ENCODE peak calls at places on chromosomes 3 and 15, in five cellular contexts. One of them, this sample, is unnamed.

GRCh38 chr15:92393994-92394326 is 279 bp downstream of the ST8SIA2 start:
- DNase-seq in H1: no peak
- DNase-seq in neuronal stem cell: peak; percentile 49
- DNase-seq in trophoblast cell: no peak
- DNase-seq in mesenchymal stem cell: no peak
- DNase-seq in this sample: no peak

GRCh38 chr15:66802087-66803001 is 100.3 kb downstream of the SMAD6 start:
- DNase-seq in H1: no peak
- DNase-seq in trophoblast cell: peak; percentile 30
- DNase-seq in mesenchymal stem cell: peak; percentile 75
- DNase-seq in neuronal stem cell: no peak
- DNase-seq in this sample: no peak

GRCh38 chr3:120090422-120090821 is 3.8 kb downstream of the GSK3B start:
- DNase-seq in mesenchymal stem cell: no peak
- DNase-seq in neuronal stem cell: no peak
- DNase-seq in trophoblast cell: no peak
- DNase-seq in H1: no peak
- DNase-seq in this sample: no peak

GRCh38 chr3:49377483-49377882 is 19.3 kb upstream of the GPX1 start:
- DNase-seq in mesenchymal stem cell: no peak
- DNase-seq in neuronal stem cell: no peak
- DNase-seq in trophoblast cell: peak; percentile 66
- DNase-seq in H1: no peak
- DNase-seq in this sample: no peak

GRCh38 chr15:82063055-82063454 is 17.2 kb upstream of the MEX3B start:
- DNase-seq in trophoblast cell: no peak
- DNase-seq in mesenchymal stem cell: no peak
- DNase-seq in neuronal stem cell: no peak
- DNase-seq in H1: no peak
- DNase-seq in this sample: peak; percentile 47

GRCh38 chr3:130783629-130784028 is 37.0 kb upstream of the PIK3R4 start:
- DNase-seq in neuronal stem cell: no peak
- DNase-seq in mesenchymal stem cell: no peak
- DNase-seq in H1: no peak
- DNase-seq in trophoblast cell: no peak
- DNase-seq in this sample: no peak

GRCh38 chr3:25826510-25826909 is 36.6 kb downstream of the OXSM start:
- DNase-seq in H1: no peak
- DNase-seq in trophoblast cell: no peak
- DNase-seq in mesenchymal stem cell: no peak
- DNase-seq in neuronal stem cell: no peak
- DNase-seq in this sample: no peak

GRCh38 chr3:139745831-139746230 is 68.1 kb upstream of the NMNAT3 start:
- DNase-seq in trophoblast cell: peak; percentile 22
- DNase-seq in H1: no peak
- DNase-seq in mesenchymal stem cell: peak; percentile 68
- DNase-seq in neuronal stem cell: no peak
- DNase-seq in this sample: no peak

GRCh38 chr3:55622733-55623132 is 135.6 kb upstream of the WNT5A start:
- DNase-seq in neuronal stem cell: no peak
- DNase-seq in H1: no peak
- DNase-seq in mesenchymal stem cell: peak; percentile 57
- DNase-seq in trophoblast cell: no peak
- DNase-seq in this sample: no peak

DNA sequence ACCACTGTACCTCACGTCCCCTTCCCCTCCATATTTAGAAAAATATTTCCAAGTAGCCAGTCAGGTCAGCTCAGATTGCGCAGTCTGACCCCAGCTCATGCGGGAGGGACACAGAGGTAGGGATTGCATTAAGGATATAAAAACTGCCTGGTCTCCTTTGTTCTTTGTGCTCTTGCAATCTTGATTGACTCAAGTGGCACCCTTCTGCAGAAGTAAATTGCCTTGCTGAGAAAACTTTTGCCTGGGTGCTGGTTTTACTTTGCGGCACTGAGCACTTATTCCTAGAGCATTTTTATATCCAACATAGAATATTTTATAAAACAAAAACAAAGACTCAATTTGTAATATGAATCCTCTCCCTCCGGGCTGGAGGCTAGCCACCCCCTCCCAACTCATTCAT is 54.8 kb downstream of the BTD start:
- DNase-seq in H1: no peak
- DNase-seq in mesenchymal stem cell: no peak
- DNase-seq in neuronal stem cell: no peak
- DNase-seq in trophoblast cell: no peak
- DNase-seq in this sample: no peak
- H2BK120ac ChIP-seq in H1: no peak overlapping the region
- H2BK120ac ChIP-seq in mesenchymal stem cell: no peak overlapping the region
- H2BK120ac ChIP-seq in neuronal stem cell: no peak overlapping the region
- H2BK120ac ChIP-seq in trophoblast cell: no peak overlapping the region
- H2BK120ac ChIP-seq in this sample: no peak overlapping the region

GRCh38 chr3:194667363-194667762 is 4.6 kb downstream of the LSG1 start:
- DNase-seq in trophoblast cell: no peak
- DNase-seq in neuronal stem cell: no peak
- DNase-seq in H1: no peak
- DNase-seq in mesenchymal stem cell: no peak
- DNase-seq in this sample: no peak
- H2BK12ac ChIP-seq in trophoblast cell: no peak overlapping the region
- H2BK12ac ChIP-seq in neuronal stem cell: no peak overlapping the region
- H2BK12ac ChIP-seq in H1: no peak overlapping the region
- H2BK12ac ChIP-seq in mesenchymal stem cell: no peak overlapping the region
- H2BK12ac ChIP-seq in this sample: no peak overlapping the region

GRCh38 chr15:35289029-35289617 is 204.0 kb upstream of the NANOGP8 start:
- DNase-seq in mesenchymal stem cell: peak; percentile 76
- DNase-seq in neuronal stem cell: peak; percentile 35
- DNase-seq in trophoblast cell: peak; percentile 4
- DNase-seq in H1: no peak
- DNase-seq in this sample: no peak

GRCh38 chr15:35288580-35288979 is 203.5 kb upstream of the NANOGP8 start:
- DNase-seq in trophoblast cell: no peak
- DNase-seq in neuronal stem cell: no peak
- DNase-seq in H1: no peak
- DNase-seq in mesenchymal stem cell: no peak
- DNase-seq in this sample: no peak

GRCh38 chr15:35298509-35298908 is 213.4 kb upstream of the NANOGP8 start:
- DNase-seq in mesenchymal stem cell: no peak
- DNase-seq in H1: no peak
- DNase-seq in trophoblast cell: no peak
- DNase-seq in neuronal stem cell: no peak
- DNase-seq in this sample: no peak

GRCh38 chr15:35290301-35290721 is 205.2 kb upstream of the NANOGP8 start:
- DNase-seq in mesenchymal stem cell: peak; percentile 15
- DNase-seq in neuronal stem cell: no peak
- DNase-seq in H1: no peak
- DNase-seq in trophoblast cell: no peak
- DNase-seq in this sample: no peak

GRCh38 chr15:35293353-35294130 is 208.4 kb upstream of the NANOGP8 start:
- DNase-seq in H1: no peak
- DNase-seq in trophoblast cell: peak; percentile 10
- DNase-seq in mesenchymal stem cell: peak; percentile 79
- DNase-seq in neuronal stem cell: no peak
- DNase-seq in this sample: peak; percentile 36
- H2BK120ac ChIP-seq in H1: no peak overlapping the region
- H2BK120ac ChIP-seq in trophoblast cell: peak overlapping the region; percentile 80
- H2BK120ac ChIP-seq in mesenchymal stem cell: no peak overlapping the region
- H2BK120ac ChIP-seq in neuronal stem cell: no peak overlapping the region
- H2BK120ac ChIP-seq in this sample: no peak overlapping the region

DNA sequence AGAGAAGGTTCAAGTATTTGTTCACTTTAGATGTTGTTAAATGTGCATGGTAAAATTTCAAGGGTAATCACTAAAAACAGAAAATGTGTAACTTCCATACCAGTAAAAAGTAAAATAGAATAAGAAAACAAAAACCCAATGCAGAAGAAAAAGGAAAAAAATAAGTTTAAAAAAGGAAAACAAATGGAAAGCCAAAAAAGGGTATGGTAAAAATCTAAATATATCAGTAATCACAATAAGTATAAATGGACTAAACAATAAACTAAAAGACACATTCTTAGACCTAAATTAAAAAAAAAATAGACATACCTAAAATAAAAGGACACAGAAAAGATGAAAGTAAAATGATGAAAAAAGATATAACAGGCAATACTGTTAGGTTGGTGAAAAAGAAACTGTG is 9.5 kb upstream of the CLN6 start:
- DNase-seq in trophoblast cell: no peak
- DNase-seq in H1: no peak
- DNase-seq in mesenchymal stem cell: no peak
- DNase-seq in neuronal stem cell: no peak
- DNase-seq in this sample: no peak
- H2BK12ac ChIP-seq in trophoblast cell: no peak overlapping the region
- H2BK12ac ChIP-seq in H1: no peak overlapping the region
- H2BK12ac ChIP-seq in mesenchymal stem cell: no peak overlapping the region
- H2BK12ac ChIP-seq in neuronal stem cell: no peak overlapping the region
- H2BK12ac ChIP-seq in this sample: no peak overlapping the region

GRCh38 chr3:169147246-169148008 is 516.1 kb downstream of the MECOM start:
- DNase-seq in H1: peak; percentile 59
- DNase-seq in mesenchymal stem cell: peak; percentile 65
- DNase-seq in neuronal stem cell: peak; percentile 80
- DNase-seq in trophoblast cell: peak; percentile 15
- DNase-seq in this sample: peak; percentile 86

GRCh38 chr3:169146866-169147245 is 516.7 kb downstream of the MECOM start:
- DNase-seq in mesenchymal stem cell: no peak
- DNase-seq in trophoblast cell: no peak
- DNase-seq in neuronal stem cell: no peak
- DNase-seq in H1: no peak
- DNase-seq in this sample: no peak

GRCh38 chr3:169144691-169145090 is 518.8 kb downstream of the MECOM start:
- DNase-seq in mesenchymal stem cell: no peak
- DNase-seq in H1: no peak
- DNase-seq in trophoblast cell: no peak
- DNase-seq in neuronal stem cell: no peak
- DNase-seq in this sample: no peak

GRCh38 chr3:169145551-169145950 is 518.0 kb downstream of the MECOM start:
- DNase-seq in H1: no peak
- DNase-seq in mesenchymal stem cell: peak; percentile 3
- DNase-seq in trophoblast cell: no peak
- DNase-seq in neuronal stem cell: no peak
- DNase-seq in this sample: no peak

GRCh38 chr3:169146112-169146665 is 517.3 kb downstream of the MECOM start:
- DNase-seq in trophoblast cell: peak; percentile 7
- DNase-seq in mesenchymal stem cell: peak; percentile 37
- DNase-seq in H1: no peak
- DNase-seq in neuronal stem cell: peak; percentile 50
- DNase-seq in this sample: peak; percentile 57
- H2BK120ac ChIP-seq in trophoblast cell: no peak overlapping the region
- H2BK120ac ChIP-seq in mesenchymal stem cell: no peak overlapping the region
- H2BK120ac ChIP-seq in H1: no peak overlapping the region
- H2BK120ac ChIP-seq in neuronal stem cell: no peak overlapping the region
- H2BK120ac ChIP-seq in this sample: no peak overlapping the region

GRCh38 chr3:15033103-15033502 is 32.0 kb downstream of the MRPS25 start:
- DNase-seq in H1: no peak
- DNase-seq in trophoblast cell: no peak
- DNase-seq in mesenchymal stem cell: no peak
- DNase-seq in neuronal stem cell: no peak
- DNase-seq in this sample: no peak
- H2BK12ac ChIP-seq in H1: no peak overlapping the region
- H2BK12ac ChIP-seq in trophoblast cell: no peak overlapping the region
- H2BK12ac ChIP-seq in mesenchymal stem cell: no peak overlapping the region
- H2BK12ac ChIP-seq in neuronal stem cell: no peak overlapping the region
- H2BK12ac ChIP-seq in this sample: no peak overlapping the region

GRCh38 chr3:126753191-126754160 is 49.4 kb downstream of the CHCHD6 start:
- DNase-seq in neuronal stem cell: no peak
- DNase-seq in mesenchymal stem cell: peak; percentile 76
- DNase-seq in H1: no peak
- DNase-seq in trophoblast cell: peak; percentile 75
- DNase-seq in this sample: no peak
- H2BK120ac ChIP-seq in neuronal stem cell: no peak overlapping the region
- H2BK120ac ChIP-seq in mesenchymal stem cell: peak overlapping the region; percentile 51
- H2BK120ac ChIP-seq in H1: no peak overlapping the region
- H2BK120ac ChIP-seq in trophoblast cell: peak overlapping the region; percentile 33
- H2BK120ac ChIP-seq in this sample: no peak overlapping the region

DNA sequence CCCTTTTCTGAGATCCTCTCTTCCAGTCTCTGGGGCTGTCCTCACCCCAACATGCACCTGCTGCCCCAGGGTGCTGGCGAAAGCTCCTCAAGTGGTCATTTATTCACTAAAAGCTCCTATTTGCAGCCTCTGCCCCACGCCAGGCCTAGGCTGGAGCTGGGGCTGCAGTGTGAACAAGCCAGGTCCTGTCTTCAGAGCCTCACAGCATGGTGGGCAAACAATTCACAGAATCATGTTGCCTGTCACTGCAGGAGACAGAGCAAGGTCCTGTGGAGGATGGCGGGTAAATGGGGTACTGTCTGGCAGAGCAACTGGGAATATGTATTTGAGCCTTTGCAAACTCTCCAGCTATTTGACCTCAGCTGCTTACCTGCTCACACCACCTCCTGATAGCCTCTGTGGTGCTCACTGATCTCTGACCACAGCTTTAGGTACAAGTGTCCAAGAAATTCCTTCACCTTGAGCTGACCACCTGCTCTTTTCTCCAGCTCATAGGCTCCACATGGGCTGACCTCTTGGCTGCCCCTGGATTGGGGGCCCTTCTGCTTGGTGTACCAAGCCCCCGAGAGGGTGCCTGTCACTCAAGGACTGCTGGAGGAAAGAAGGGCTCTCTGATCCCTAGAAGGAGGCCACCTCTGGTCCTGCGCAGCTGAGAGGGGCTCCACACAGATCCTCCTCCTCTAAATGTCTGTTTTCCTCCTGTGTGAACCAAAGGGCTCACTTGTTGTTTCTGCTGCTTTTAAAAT is 35.6 kb downstream of the AMOTL2 start:
- DNase-seq in trophoblast cell: no peak
- DNase-seq in neuronal stem cell: no peak
- DNase-seq in mesenchymal stem cell: no peak
- DNase-seq in H1: no peak
- DNase-seq in this sample: no peak
- H2BK12ac ChIP-seq in trophoblast cell: peak overlapping the region; percentile 53
- H2BK12ac ChIP-seq in neuronal stem cell: no peak overlapping the region
- H2BK12ac ChIP-seq in mesenchymal stem cell: no peak overlapping the region
- H2BK12ac ChIP-seq in H1: peak overlapping the region; percentile 4
- H2BK12ac ChIP-seq in this sample: no peak overlapping the region

GRCh38 chr3:175398676-175399075 is 539.5 kb downstream of the NAALADL2 start:
- DNase-seq in H1: no peak
- DNase-seq in trophoblast cell: no peak
- DNase-seq in neuronal stem cell: no peak
- DNase-seq in mesenchymal stem cell: peak; percentile 34
- DNase-seq in this sample: no peak

GRCh38 chr3:175404026-175404425 is 544.9 kb downstream of the NAALADL2 start:
- DNase-seq in neuronal stem cell: no peak
- DNase-seq in H1: no peak
- DNase-seq in mesenchymal stem cell: peak; percentile 13
- DNase-seq in trophoblast cell: no peak
- DNase-seq in this sample: no peak

GRCh38 chr3:175410251-175410650 is 551.1 kb downstream of the NAALADL2 start:
- DNase-seq in H1: no peak
- DNase-seq in trophoblast cell: no peak
- DNase-seq in mesenchymal stem cell: peak; percentile 29
- DNase-seq in neuronal stem cell: no peak
- DNase-seq in this sample: no peak

GRCh38 chr3:175399156-175399840 is 540.2 kb downstream of the NAALADL2 start:
- DNase-seq in trophoblast cell: peak; percentile 76
- DNase-seq in H1: no peak
- DNase-seq in neuronal stem cell: no peak
- DNase-seq in mesenchymal stem cell: no peak
- DNase-seq in this sample: no peak

GRCh38 chr3:175404667-175405066 is 545.5 kb downstream of the NAALADL2 start:
- DNase-seq in neuronal stem cell: no peak
- DNase-seq in mesenchymal stem cell: peak; percentile 22
- DNase-seq in trophoblast cell: no peak
- DNase-seq in H1: no peak
- DNase-seq in this sample: no peak
- H2BK120ac ChIP-seq in neuronal stem cell: no peak overlapping the region
- H2BK120ac ChIP-seq in mesenchymal stem cell: no peak overlapping the region
- H2BK120ac ChIP-seq in trophoblast cell: no peak overlapping the region
- H2BK120ac ChIP-seq in H1: no peak overlapping the region
- H2BK120ac ChIP-seq in this sample: no peak overlapping the region